ENCODE peak calls at places on chromosomes 6 and 20, in nine cellular contexts. N, O, S, W, H, Q, M, Z and V are unnamed samples.

GRCh38 chr6:73131706-73132105 is 93.6 kb downstream of the KHDC1L start:
- DNase-seq in Z (peak), S (no peak), Q (no peak), H (no peak), N (no peak), O (no peak), W (no peak), M (no peak), V (peak)

GRCh38 chr6:144423167-144423566 is 138.0 kb downstream of the UTRN start:
- DNase-seq in S (no peak), H (no peak), O (no peak), Z (no peak), M (no peak), Q (no peak), W (no peak), N (no peak), V (no peak)

GRCh38 chr6:136717297-136717990 is 74.8 kb downstream of the MAP3K5 start:
- DNase-seq in S (no peak), Q (no peak), H (no peak), Z (peak), W (no peak), O (no peak), N (no peak), M (no peak), V (peak)

GRCh38 chr6:73624896-73625295 is 28.9 kb downstream of the SLC17A5 start:
- DNase-seq in W (no peak), S (no peak), Q (no peak), M (no peak), O (no peak), H (no peak), Z (no peak), N (no peak), V (no peak)

GRCh38 chr6:156617376-156617775 is 159.8 kb upstream of the ARID1B start:
- DNase-seq in S (no peak), N (no peak), O (peak), Z (peak), H (no peak), Q (peak), M (no peak), W (no peak), V (peak)

GRCh38 chr6:41577865-41578713 is 31.9 kb downstream of the FOXP4 start:
- DNase-seq in N (peak), H (no peak), W (no peak), M (no peak), Z (peak), Q (peak), O (peak), S (no peak), V (peak)

GRCh38 chr20:23143098-23143497 is 57.0 kb upstream of the CD93 start:
- DNase-seq in N (no peak), M (no peak), W (no peak), O (peak), S (no peak), Z (peak), Q (peak), H (peak), V (peak)

GRCh38 chr6:135210632-135211305 is 29.7 kb downstream of the MYB start:
- DNase-seq in Q (no peak), O (no peak), N (no peak), W (no peak), M (no peak), H (no peak), S (no peak), Z (no peak), V (no peak)

GRCh38 chr20:59514554-59514953 is 89.8 kb upstream of the PHACTR3 start:
- DNase-seq in Q (no peak), W (no peak), H (no peak), Z (no peak), M (no peak), O (no peak), S (no peak), N (no peak), V (no peak)

GRCh38 chr6:132115714-132116366 is 164.7 kb upstream of the CCN2 start:
- DNase-seq in M (no peak), Z (peak), N (no peak), W (no peak), Q (no peak), H (no peak), O (no peak), S (no peak), V (no peak)

GRCh38 chr6:71349395-71349794 is 60.8 kb downstream of the OGFRL1 start:
- DNase-seq in N (no peak), Q (no peak), W (no peak), H (no peak), M (no peak), O (no peak), Z (peak), S (no peak), V (peak)

GRCh38 chr6:148269386-148269785 is 73.3 kb upstream of the SASH1 start:
- DNase-seq in M (no peak), H (no peak), O (no peak), N (no peak), S (no peak), W (no peak), Q (no peak), Z (no peak), V (no peak)

GRCh38 chr6:52509281-52510212 is 67.3 kb downstream of the TRAM2 start:
- DNase-seq in Z (no peak), W (no peak), Q (no peak), O (no peak), N (no peak), M (no peak), H (no peak), S (no peak), V (peak)

GRCh38 chr6:153145591-153145990 is 14.5 kb upstream of the RGS17 start:
- DNase-seq in O (no peak), H (no peak), W (no peak), M (no peak), Z (no peak), N (no peak), S (no peak), Q (no peak), V (no peak)

GRCh38 chr20:51769941-51770615 is 1.9 kb upstream of the ATP9A start:
- DNase-seq in W (no peak), O (no peak), N (no peak), H (no peak), Q (no peak), S (no peak), M (no peak), Z (no peak), V (no peak)

GRCh38 chr6:131954775-131955107 is 3.6 kb upstream of the CCN2 start:
- DNase-seq in Q (peak), Z (peak), W (no peak), M (no peak), O (peak), N (no peak), H (no peak), S (no peak), V (no peak)

GRCh38 chr20:13995086-13995665 is at the start of gene MACROD2:
- DNase-seq in Q (peak), O (peak), S (peak), M (peak), Z (peak), N (peak), H (peak), W (peak), V (peak)

GRCh38 chr6:107600936-107601335 is 111.0 kb downstream of the SOBP start:
- DNase-seq in Z (peak), O (peak), W (no peak), N (no peak), Q (peak), S (no peak), H (no peak), M (no peak), V (peak)

GRCh38 chr20:48619126-48620101 is 208.4 kb downstream of the PREX1 start:
- DNase-seq in Q (peak), Z (no peak), W (no peak), S (no peak), M (no peak), N (no peak), H (peak), O (peak), V (no peak)

GRCh38 chr20:36585410-36586125 is 12.2 kb downstream of the TGIF2 start:
- DNase-seq in W (no peak), N (no peak), S (peak), M (no peak), H (no peak), Q (no peak), O (no peak), Z (peak), V (peak)